ENCODE peak calls at places on chromosomes 7 and 10, in ten cellular contexts. One of them, this sample, is unnamed.

GRCh38 chr7:42972703-42973500 is 40.7 kb downstream of the MRPL32 start:
- DNase-seq in psoas muscle: no peak
- DNase-seq in SK-N-MC: peak; percentile 73
- DNase-seq in mammary epithelial cell: no peak
- DNase-seq in lower lobe of right lung: no peak
- DNase-seq in CD8-positive, alpha-beta memory T cell: no peak
- DNase-seq in GM23338: peak; percentile 6
- DNase-seq in astrocyte: peak; percentile 99
- DNase-seq in A673: peak; percentile 95
- DNase-seq in heart right ventricle: no peak
- DNase-seq in this sample: peak; percentile 48

GRCh38 chr10:83076443-83076842 is 1062.9 kb upstream of the GHITM start:
- DNase-seq in SK-N-MC: no peak
- DNase-seq in GM23338: no peak
- DNase-seq in heart right ventricle: no peak
- DNase-seq in psoas muscle: no peak
- DNase-seq in A673: no peak
- DNase-seq in CD8-positive, alpha-beta memory T cell: no peak
- DNase-seq in astrocyte: peak; percentile 27
- DNase-seq in lower lobe of right lung: no peak
- DNase-seq in mammary epithelial cell: peak; percentile 26
- DNase-seq in this sample: no peak

GRCh38 chr7:29254663-29255062 is 60.1 kb downstream of the CHN2 start:
- DNase-seq in lower lobe of right lung: no peak
- DNase-seq in A673: peak; percentile 43
- DNase-seq in heart right ventricle: no peak
- DNase-seq in astrocyte: no peak
- DNase-seq in psoas muscle: no peak
- DNase-seq in CD8-positive, alpha-beta memory T cell: no peak
- DNase-seq in GM23338: peak; percentile 77
- DNase-seq in mammary epithelial cell: no peak
- DNase-seq in SK-N-MC: no peak
- DNase-seq in this sample: no peak

GRCh38 chr7:142461437-142461836 is 203.6 kb upstream of the PRSS58 start:
- DNase-seq in heart right ventricle: no peak
- DNase-seq in lower lobe of right lung: no peak
- DNase-seq in mammary epithelial cell: peak; percentile 80
- DNase-seq in GM23338: no peak
- DNase-seq in A673: no peak
- DNase-seq in psoas muscle: no peak
- DNase-seq in CD8-positive, alpha-beta memory T cell: no peak
- DNase-seq in SK-N-MC: no peak
- DNase-seq in astrocyte: peak; percentile 98
- DNase-seq in this sample: no peak

GRCh38 chr7:405489-406211 is 114.0 kb downstream of the PDGFA start:
- DNase-seq in CD8-positive, alpha-beta memory T cell: no peak
- DNase-seq in A673: no peak
- DNase-seq in lower lobe of right lung: peak; percentile 27
- DNase-seq in GM23338: no peak
- DNase-seq in psoas muscle: peak; percentile 33
- DNase-seq in mammary epithelial cell: no peak
- DNase-seq in SK-N-MC: no peak
- DNase-seq in astrocyte: no peak
- DNase-seq in heart right ventricle: no peak
- DNase-seq in this sample: peak; percentile 59

GRCh38 chr7:37578350-37578749 is 105.2 kb upstream of the GPR141 start:
- DNase-seq in heart right ventricle: no peak
- DNase-seq in CD8-positive, alpha-beta memory T cell: no peak
- DNase-seq in astrocyte: no peak
- DNase-seq in psoas muscle: no peak
- DNase-seq in lower lobe of right lung: no peak
- DNase-seq in SK-N-MC: no peak
- DNase-seq in mammary epithelial cell: no peak
- DNase-seq in A673: no peak
- DNase-seq in GM23338: no peak
- DNase-seq in this sample: no peak

GRCh38 chr7:142800699-142801260 is 30.0 kb downstream of the PRSS2 start:
- DNase-seq in heart right ventricle: no peak
- DNase-seq in lower lobe of right lung: no peak
- DNase-seq in GM23338: no peak
- DNase-seq in A673: no peak
- DNase-seq in CD8-positive, alpha-beta memory T cell: no peak
- DNase-seq in SK-N-MC: no peak
- DNase-seq in mammary epithelial cell: no peak
- DNase-seq in psoas muscle: no peak
- DNase-seq in astrocyte: no peak
- DNase-seq in this sample: no peak

GRCh38 chr7:101547916-101548599 is 81.0 kb downstream of the MYL10 start:
- DNase-seq in A673: no peak
- DNase-seq in psoas muscle: peak; percentile 30
- DNase-seq in lower lobe of right lung: peak; percentile 21
- DNase-seq in heart right ventricle: no peak
- DNase-seq in GM23338: no peak
- DNase-seq in astrocyte: no peak
- DNase-seq in CD8-positive, alpha-beta memory T cell: no peak
- DNase-seq in SK-N-MC: no peak
- DNase-seq in mammary epithelial cell: no peak
- DNase-seq in this sample: peak; percentile 78

GRCh38 chr10:108872854-108873253 is 1050.5 kb downstream of the XPNPEP1 start:
- DNase-seq in psoas muscle: no peak
- DNase-seq in SK-N-MC: no peak
- DNase-seq in GM23338: no peak
- DNase-seq in lower lobe of right lung: no peak
- DNase-seq in CD8-positive, alpha-beta memory T cell: no peak
- DNase-seq in A673: no peak
- DNase-seq in astrocyte: no peak
- DNase-seq in heart right ventricle: no peak
- DNase-seq in mammary epithelial cell: no peak
- DNase-seq in this sample: no peak

GRCh38 chr10:5944389-5945202 is 32.7 kb downstream of the IL15RA start:
- DNase-seq in lower lobe of right lung: peak; percentile 48
- DNase-seq in CD8-positive, alpha-beta memory T cell: no peak
- DNase-seq in A673: no peak
- DNase-seq in heart right ventricle: no peak
- DNase-seq in SK-N-MC: no peak
- DNase-seq in GM23338: no peak
- DNase-seq in psoas muscle: peak; percentile 82
- DNase-seq in mammary epithelial cell: peak; percentile 95
- DNase-seq in astrocyte: peak; percentile 100
- DNase-seq in this sample: peak; percentile 96

GRCh38 chr7:70466725-70467364 is 665.1 kb upstream of the GALNT17 start:
- DNase-seq in SK-N-MC: no peak
- DNase-seq in CD8-positive, alpha-beta memory T cell: no peak
- DNase-seq in mammary epithelial cell: no peak
- DNase-seq in psoas muscle: no peak
- DNase-seq in heart right ventricle: no peak
- DNase-seq in GM23338: no peak
- DNase-seq in lower lobe of right lung: no peak
- DNase-seq in A673: no peak
- DNase-seq in astrocyte: no peak
- DNase-seq in this sample: no peak

GRCh38 chr7:116955340-116955739 is 2.0 kb downstream of the ST7 start:
- DNase-seq in GM23338: no peak
- DNase-seq in lower lobe of right lung: no peak
- DNase-seq in SK-N-MC: no peak
- DNase-seq in heart right ventricle: no peak
- DNase-seq in astrocyte: no peak
- DNase-seq in mammary epithelial cell: no peak
- DNase-seq in CD8-positive, alpha-beta memory T cell: no peak
- DNase-seq in A673: no peak
- DNase-seq in psoas muscle: no peak
- DNase-seq in this sample: no peak

GRCh38 chr10:32927750-32928149 is 30.3 kb downstream of the ITGB1 start:
- DNase-seq in mammary epithelial cell: no peak
- DNase-seq in GM23338: no peak
- DNase-seq in lower lobe of right lung: no peak
- DNase-seq in A673: no peak
- DNase-seq in psoas muscle: no peak
- DNase-seq in CD8-positive, alpha-beta memory T cell: no peak
- DNase-seq in heart right ventricle: no peak
- DNase-seq in SK-N-MC: no peak
- DNase-seq in astrocyte: no peak
- DNase-seq in this sample: no peak
- H3K36me3 ChIP-seq in mammary epithelial cell: peaks cover 67% of the 10 kb centered on the region
- H3K36me3 ChIP-seq in GM23338: peaks cover 57% of the 10 kb centered on the region
- H3K36me3 ChIP-seq in lower lobe of right lung: peaks cover 74% of the 10 kb centered on the region
- H3K36me3 ChIP-seq in A673: peaks cover 79% of the 10 kb centered on the region
- H3K36me3 ChIP-seq in psoas muscle: peaks cover 100% of the 10 kb centered on the region
- H3K36me3 ChIP-seq in CD8-positive, alpha-beta memory T cell: peaks cover 32% of the 10 kb centered on the region
- H3K36me3 ChIP-seq in heart right ventricle: no peaks in the 10 kb centered on the region
- H3K36me3 ChIP-seq in SK-N-MC: peaks cover 62% of the 10 kb centered on the region
- H3K36me3 ChIP-seq in astrocyte: peaks cover 86% of the 10 kb centered on the region
- H3K36me3 ChIP-seq in this sample: peaks cover 88% of the 10 kb centered on the region

DNA sequence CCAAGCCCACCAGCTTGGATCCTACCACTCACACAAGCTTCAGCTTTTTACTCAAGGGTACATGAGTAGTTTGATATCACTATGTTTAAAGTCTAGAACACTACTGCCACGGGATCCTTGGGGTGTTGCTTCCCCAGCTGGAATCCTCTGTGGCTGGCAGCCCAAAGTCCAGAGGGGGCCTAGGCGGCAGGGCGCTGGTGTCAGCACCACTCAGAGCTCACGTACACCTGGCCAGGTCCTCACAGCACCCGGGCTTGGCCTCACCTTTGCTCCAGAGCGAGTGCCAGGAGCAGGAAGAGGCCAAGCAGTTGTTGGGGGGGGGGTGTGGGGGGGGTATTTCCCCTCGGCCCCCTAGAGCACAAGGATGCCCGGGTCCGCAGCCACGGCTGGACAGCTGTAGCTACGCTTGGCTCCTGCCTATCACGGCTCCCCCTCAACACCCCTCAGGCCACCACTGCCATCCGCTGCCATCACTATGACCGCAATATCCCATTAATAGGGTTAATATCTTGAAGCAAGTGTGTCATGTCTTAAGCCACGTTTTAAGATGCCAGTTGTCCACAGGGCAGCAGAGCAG is 17.0 kb downstream of the ZDHHC6 start:
- DNase-seq in heart right ventricle: no peak
- DNase-seq in mammary epithelial cell: no peak
- DNase-seq in lower lobe of right lung: no peak
- DNase-seq in astrocyte: no peak
- DNase-seq in SK-N-MC: no peak
- DNase-seq in psoas muscle: no peak
- DNase-seq in CD8-positive, alpha-beta memory T cell: no peak
- DNase-seq in A673: no peak
- DNase-seq in GM23338: no peak
- DNase-seq in this sample: no peak
- H3K36me3 ChIP-seq in heart right ventricle: no peaks in the 10 kb centered on the region
- H3K36me3 ChIP-seq in mammary epithelial cell: peaks cover 39% of the 10 kb centered on the region
- H3K36me3 ChIP-seq in lower lobe of right lung: peaks cover 100% of the 10 kb centered on the region
- H3K36me3 ChIP-seq in astrocyte: peaks cover 43% of the 10 kb centered on the region
- H3K36me3 ChIP-seq in SK-N-MC: peaks cover 3% of the 10 kb centered on the region
- H3K36me3 ChIP-seq in psoas muscle: peaks cover 96% of the 10 kb centered on the region
- H3K36me3 ChIP-seq in CD8-positive, alpha-beta memory T cell: peaks cover 63% of the 10 kb centered on the region
- H3K36me3 ChIP-seq in A673: peaks cover 43% of the 10 kb centered on the region
- H3K36me3 ChIP-seq in GM23338: peaks cover 26% of the 10 kb centered on the region
- H3K36me3 ChIP-seq in this sample: peaks cover 36% of the 10 kb centered on the region

GRCh38 chr7:51025668-51026067 is 243.0 kb upstream of the GRB10 start:
- DNase-seq in GM23338: no peak
- DNase-seq in astrocyte: no peak
- DNase-seq in mammary epithelial cell: no peak
- DNase-seq in SK-N-MC: no peak
- DNase-seq in psoas muscle: peak; percentile 84
- DNase-seq in heart right ventricle: no peak
- DNase-seq in lower lobe of right lung: no peak
- DNase-seq in A673: no peak
- DNase-seq in CD8-positive, alpha-beta memory T cell: no peak
- DNase-seq in this sample: no peak

GRCh38 chr7:51028128-51028830 is 245.6 kb upstream of the GRB10 start:
- DNase-seq in astrocyte: no peak
- DNase-seq in A673: no peak
- DNase-seq in CD8-positive, alpha-beta memory T cell: no peak
- DNase-seq in mammary epithelial cell: no peak
- DNase-seq in heart right ventricle: no peak
- DNase-seq in GM23338: no peak
- DNase-seq in SK-N-MC: no peak
- DNase-seq in psoas muscle: peak; percentile 71
- DNase-seq in lower lobe of right lung: no peak
- DNase-seq in this sample: no peak

GRCh38 chr7:51027256-51028127 is 244.8 kb upstream of the GRB10 start:
- DNase-seq in psoas muscle: no peak
- DNase-seq in SK-N-MC: no peak
- DNase-seq in heart right ventricle: no peak
- DNase-seq in GM23338: no peak
- DNase-seq in mammary epithelial cell: no peak
- DNase-seq in astrocyte: peak; percentile 60
- DNase-seq in A673: no peak
- DNase-seq in CD8-positive, alpha-beta memory T cell: no peak
- DNase-seq in lower lobe of right lung: no peak
- DNase-seq in this sample: no peak

GRCh38 chr7:51024867-51025266 is 242.2 kb upstream of the GRB10 start:
- DNase-seq in GM23338: no peak
- DNase-seq in A673: no peak
- DNase-seq in astrocyte: no peak
- DNase-seq in psoas muscle: no peak
- DNase-seq in CD8-positive, alpha-beta memory T cell: no peak
- DNase-seq in SK-N-MC: no peak
- DNase-seq in lower lobe of right lung: no peak
- DNase-seq in heart right ventricle: no peak
- DNase-seq in mammary epithelial cell: no peak
- DNase-seq in this sample: no peak

GRCh38 chr7:51026341-51026740 is 243.6 kb upstream of the GRB10 start:
- DNase-seq in GM23338: no peak
- DNase-seq in A673: no peak
- DNase-seq in heart right ventricle: no peak
- DNase-seq in lower lobe of right lung: no peak
- DNase-seq in SK-N-MC: no peak
- DNase-seq in mammary epithelial cell: no peak
- DNase-seq in CD8-positive, alpha-beta memory T cell: no peak
- DNase-seq in psoas muscle: no peak
- DNase-seq in astrocyte: no peak
- DNase-seq in this sample: no peak
- H3K36me3 ChIP-seq in GM23338: peaks cover 3% of the 10 kb centered on the region
- H3K36me3 ChIP-seq in A673: no peaks in the 10 kb centered on the region
- H3K36me3 ChIP-seq in heart right ventricle: no peaks in the 10 kb centered on the region
- H3K36me3 ChIP-seq in lower lobe of right lung: peaks cover 14% of the 10 kb centered on the region
- H3K36me3 ChIP-seq in SK-N-MC: no peaks in the 10 kb centered on the region
- H3K36me3 ChIP-seq in mammary epithelial cell: no peaks in the 10 kb centered on the region
- H3K36me3 ChIP-seq in CD8-positive, alpha-beta memory T cell: no peaks in the 10 kb centered on the region
- H3K36me3 ChIP-seq in psoas muscle: no peaks in the 10 kb centered on the region
- H3K36me3 ChIP-seq in astrocyte: no peaks in the 10 kb centered on the region
- H3K36me3 ChIP-seq in this sample: no peaks in the 10 kb centered on the region

DNA sequence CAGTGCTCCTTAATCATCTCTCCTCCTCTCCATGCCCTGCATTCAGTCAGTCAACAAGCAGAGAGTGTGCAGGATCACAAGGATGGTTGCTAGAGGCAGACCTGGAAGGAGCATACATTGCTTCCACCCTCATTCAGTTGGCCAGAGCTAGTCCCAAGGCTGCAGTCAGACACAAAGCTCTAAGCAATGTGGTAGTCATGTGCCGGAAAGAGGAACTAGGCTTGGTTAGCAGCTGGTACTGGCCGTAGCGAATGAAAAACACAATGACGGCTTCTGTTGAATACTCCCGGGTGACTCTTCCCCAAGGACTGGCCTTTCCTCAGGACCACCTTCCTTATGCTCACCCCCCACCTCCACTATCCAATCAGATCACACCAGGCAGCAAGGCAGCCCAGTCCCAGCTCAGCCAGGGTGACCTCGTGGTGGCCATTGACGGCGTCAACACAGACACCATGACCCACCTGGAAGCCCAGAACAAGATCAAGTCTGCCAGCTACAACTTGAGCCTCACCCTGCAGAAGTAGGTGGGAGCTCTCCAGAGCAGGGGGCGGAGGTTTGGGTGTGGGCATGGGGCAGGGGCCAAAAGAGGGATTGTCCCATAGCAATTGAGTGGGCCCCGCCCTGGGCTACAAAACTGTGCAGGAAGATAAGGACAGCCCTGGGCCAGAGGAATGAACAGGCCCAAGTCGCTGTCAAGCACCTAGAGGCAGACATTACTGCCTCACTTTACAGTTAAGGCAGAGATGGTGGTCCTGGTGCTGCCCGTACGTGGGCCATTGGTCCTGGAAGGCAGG is 10.9 kb downstream of the LDB3 start:
- DNase-seq in CD8-positive, alpha-beta memory T cell: no peak
- DNase-seq in GM23338: no peak
- DNase-seq in psoas muscle: no peak
- DNase-seq in A673: no peak
- DNase-seq in astrocyte: no peak
- DNase-seq in SK-N-MC: no peak
- DNase-seq in lower lobe of right lung: no peak
- DNase-seq in heart right ventricle: no peak
- DNase-seq in mammary epithelial cell: no peak
- DNase-seq in this sample: no peak
- H3K36me3 ChIP-seq in CD8-positive, alpha-beta memory T cell: no peaks in the 10 kb centered on the region
- H3K36me3 ChIP-seq in GM23338: no peaks in the 10 kb centered on the region
- H3K36me3 ChIP-seq in psoas muscle: peaks cover 50% of the 10 kb centered on the region
- H3K36me3 ChIP-seq in A673: no peaks in the 10 kb centered on the region
- H3K36me3 ChIP-seq in astrocyte: no peaks in the 10 kb centered on the region
- H3K36me3 ChIP-seq in SK-N-MC: no peaks in the 10 kb centered on the region
- H3K36me3 ChIP-seq in lower lobe of right lung: no peaks in the 10 kb centered on the region
- H3K36me3 ChIP-seq in heart right ventricle: no peaks in the 10 kb centered on the region
- H3K36me3 ChIP-seq in mammary epithelial cell: no peaks in the 10 kb centered on the region
- H3K36me3 ChIP-seq in this sample: no peaks in the 10 kb centered on the region

This sample was measured in osteoblast.